ENCODE peak calls at places on chromosomes 1 and 21, in seven cellular contexts. C is Peyer's patch, Q is AG04450, U is WERI-Rb-1, E is cardiac fibroblast, S is heart left ventricle, N is spleen. I is an unnamed sample.

GRCh38 chr1:232291681-232292080 is 338.3 kb downstream of the SIPA1L2 start:
- DNase-seq in N (no peak), C (no peak), Q (no peak), U (no peak), S (no peak), E (peak; percentile 67), I (no peak)

GRCh38 chr1:246107516-246108277 is 399.4 kb downstream of the SMYD3 start:
- DNase-seq in E (peak; percentile 16), Q (peak; percentile 16), U (no peak), S (no peak), C (no peak), N (no peak), I (no peak)

GRCh38 chr1:101409102-101409501 is 172.3 kb downstream of the S1PR1 start:
- DNase-seq in C (no peak), U (no peak), S (no peak), N (no peak), Q (no peak), E (no peak), I (no peak)

GRCh38 chr1:31166462-31166861 is 73.2 kb downstream of the NKAIN1 start:
- DNase-seq in Q (no peak), C (no peak), U (no peak), S (no peak), E (no peak), N (no peak), I (no peak)

GRCh38 chr1:22749919-22750670 is 39.5 kb downstream of the EPHB2 start:
- DNase-seq in C (no peak), U (no peak), N (no peak), S (no peak), Q (peak; percentile 88), E (peak; percentile 92), I (peak; percentile 94)

GRCh38 chr1:70353641-70354331 is 736 bp downstream of the ANKRD13C start:
- DNase-seq in Q (peak; percentile 46), C (no peak), E (peak; percentile 61), U (no peak), S (no peak), N (peak; percentile 92), I (peak; percentile 17)

GRCh38 chr1:23187637-23188036 is 19.0 kb upstream of the LUZP1 start:
- DNase-seq in U (peak; percentile 79), E (no peak), N (no peak), S (no peak), Q (no peak), C (no peak), I (no peak)

GRCh38 chr1:247407180-247407616 is 8.8 kb upstream of the NLRP3 start:
- DNase-seq in Q (no peak), E (no peak), C (peak; percentile 46), U (no peak), N (peak; percentile 86), S (no peak), I (no peak)

GRCh38 chr1:156282143-156282478 is 514 bp downstream of the SMG5 start:
- DNase-seq in C (no peak), S (no peak), U (no peak), N (no peak), E (no peak), Q (no peak), I (no peak)

GRCh38 chr21:39319251-39319756 is 5.9 kb upstream of the BRWD1 start:
- DNase-seq in E (peak; percentile 68), Q (peak; percentile 34), C (no peak), S (peak; percentile 26), N (no peak), U (no peak), I (no peak)

GRCh38 chr1:3834701-3835100 is 22.3 kb downstream of the CEP104 start:
- DNase-seq in Q (no peak), N (no peak), U (no peak), C (no peak), E (no peak), S (no peak), I (no peak)

GRCh38 chr1:185603158-185603557 is 131.0 kb upstream of the HMCN1 start:
- DNase-seq in E (no peak), N (no peak), Q (no peak), S (no peak), U (no peak), C (peak; percentile 40), I (no peak)

GRCh38 chr1:1068374-1069060 is 5.6 kb downstream of the RNF223 start:
- DNase-seq in U (no peak), S (no peak), N (peak; percentile 91), C (peak; percentile 83), Q (no peak), E (no peak), I (no peak)

GRCh38 chr1:116693759-116694482 is 26.4 kb upstream of the IGSF3 start:
- DNase-seq in S (no peak), N (no peak), C (no peak), Q (no peak), E (peak; percentile 57), U (no peak), I (no peak)

GRCh38 chr1:53327183-53327941 is 508 bp downstream of the LRP8 start:
- DNase-seq in E (peak; percentile 32), S (no peak), Q (no peak), U (peak; percentile 45), C (peak; percentile 62), N (peak; percentile 90), I (no peak)

GRCh38 chr1:175133693-175134435 is 58.7 kb downstream of the KIAA0040 start:
- DNase-seq in N (no peak), E (no peak), S (no peak), C (no peak), U (no peak), Q (no peak), I (no peak)

GRCh38 chr1:43286533-43286932 is 1.2 kb upstream of the C1orf210 start:
- DNase-seq in N (no peak), C (no peak), Q (no peak), U (no peak), E (no peak), S (no peak), I (no peak)

GRCh38 chr1:186418503-186418902 is 42.4 kb downstream of the PDC start:
- DNase-seq in Q (peak; percentile 21), U (no peak), C (no peak), S (no peak), E (no peak), N (no peak), I (no peak)

GRCh38 chr1:108041360-108042143 is 76.6 kb upstream of the VAV3 start:
- DNase-seq in C (peak; percentile 21), E (peak; percentile 46), S (no peak), N (no peak), Q (no peak), U (no peak), I (no peak)

GRCh38 chr21:21682172-21682571 is 684.0 kb downstream of the NCAM2 start:
- DNase-seq in E (peak; percentile 13), U (no peak), N (no peak), Q (no peak), S (no peak), C (no peak), I (peak; percentile 37)

GRCh38 chr1:236158719-236159118 is 16.4 kb downstream of the GPR137B start:
- DNase-seq in Q (no peak), E (no peak), N (no peak), S (no peak), C (no peak), U (no peak), I (no peak)

GRCh38 chr1:173050865-173051264 is at the start of gene TNFSF18:
- DNase-seq in Q (no peak), N (no peak), S (peak; percentile 26), E (peak; percentile 78), U (no peak), C (no peak), I (peak; percentile 22)

GRCh38 chr1:89629146-89629545 is 3.8 kb upstream of the LRRC8C start:
- DNase-seq in N (no peak), U (no peak), S (no peak), Q (no peak), E (no peak), C (no peak), I (no peak)

GRCh38 chr21:45286671-45287437 is 841 bp downstream of the POFUT2 start:
- DNase-seq in S (peak; percentile 19), N (peak; percentile 82), Q (no peak), U (peak; percentile 7), E (no peak), C (peak; percentile 15), I (no peak)

GRCh38 chr1:229623838-229624237 is 2.1 kb downstream of the TAF5L start:
- DNase-seq in C (no peak), E (no peak), N (no peak), S (no peak), U (no peak), Q (no peak), I (no peak)

DNA sequence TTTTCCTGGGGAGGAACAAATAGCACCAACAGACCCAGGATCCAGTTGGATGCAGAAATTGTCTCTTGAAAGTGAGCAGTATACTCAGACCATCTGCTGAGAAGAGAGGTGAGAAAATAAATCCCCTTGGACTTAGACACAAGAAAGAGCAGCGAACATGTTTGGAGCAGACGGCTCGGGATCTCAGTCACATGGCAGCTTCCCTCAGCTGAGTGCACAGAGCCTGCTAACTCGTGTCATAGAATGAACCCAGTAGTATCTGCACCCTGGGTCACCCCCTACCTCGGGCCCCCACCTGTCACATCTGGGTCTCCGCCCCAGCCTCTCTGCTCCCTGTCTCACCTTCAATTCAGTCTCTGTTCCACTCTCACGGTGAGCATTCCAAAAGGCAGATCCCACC is 115.6 kb downstream of the CCDC185 start:
- DNase-seq in C (no peak), E (no peak), N (no peak), S (no peak), Q (no peak), U (peak; percentile 13), I (no peak)
- H3K4me3 ChIP-seq in C (no peak overlapping the region), E (no peak overlapping the region), N (no peak overlapping the region), S (no peak overlapping the region), Q (no peak overlapping the region), U (no peak overlapping the region), I (no peak overlapping the region)

GRCh38 chr21:27561116-27561515 is 594.2 kb upstream of the ADAMTS5 start:
- DNase-seq in Q (no peak), U (no peak), N (peak; percentile 27), C (no peak), S (no peak), E (no peak), I (no peak)

GRCh38 chr21:27566521-27566920 is 599.6 kb upstream of the ADAMTS5 start:
- DNase-seq in U (no peak), N (no peak), E (no peak), Q (no peak), C (no peak), S (no peak), I (no peak)

GRCh38 chr21:27562303-27562702 is 595.4 kb upstream of the ADAMTS5 start:
- DNase-seq in U (no peak), S (no peak), C (no peak), Q (no peak), E (no peak), N (no peak), I (no peak)

GRCh38 chr21:27565418-27565817 is 598.5 kb upstream of the ADAMTS5 start:
- DNase-seq in S (no peak), U (no peak), N (no peak), Q (no peak), E (no peak), C (no peak), I (no peak)

GRCh38 chr21:27564684-27565280 is 597.9 kb upstream of the ADAMTS5 start:
- DNase-seq in E (peak; percentile 75), U (peak; percentile 26), C (no peak), Q (peak; percentile 20), N (no peak), S (peak; percentile 30), I (no peak)
- TF ChIP-seq CTCF in E (peak; percentile 64), U (peak; percentile 74), C (no peak), Q (peak; percentile 76), N (no peak), S (peak; percentile 92), I (peak; percentile 89)

GRCh38 chr21:28358702-28359101 is 634.0 kb downstream of the LTN1 start:
- DNase-seq in U (no peak), S (no peak), Q (no peak), N (no peak), E (no peak), C (no peak), I (no peak)
- H3K4me3 ChIP-seq in U (no peak overlapping the region), S (no peak overlapping the region), Q (no peak overlapping the region), N (no peak overlapping the region), E (no peak overlapping the region), C (no peak overlapping the region), I (no peak overlapping the region)

GRCh38 chr1:19643602-19644419 is at the start of gene NBL1:
- DNase-seq in C (peak; percentile 34), S (peak; percentile 86), N (no peak), U (peak; percentile 62), Q (no peak), E (peak; percentile 79), I (no peak)
- TF ChIP-seq CTCF in C (no peak), S (no peak), N (no peak), U (no peak), Q (no peak), E (no peak), I (no peak)

I was measured in retinal pigment epithelial cell.